ENCODE peak calls at places on chromosomes 2 and 18, in nine cellular contexts. X is B cell, O is lower lobe of right lung, D is neural crest cell, W is GM12865, L is fibroblast of pulmonary artery, U is left ventricle myocardium inferior, I is AG10803, G is GM10248. C is an unnamed sample.

GRCh38 chr2:219460424-219460926 is 25.8 kb downstream of the SPEG start:
- DNase-seq in X (no peak), O (no peak), D (peak), W (no peak), L (peak), U (peak), I (peak), G (no peak), C (no peak)

GRCh38 chr2:1132328-1132964 is 181.8 kb downstream of the SNTG2 start:
- DNase-seq in X (no peak), O (no peak), D (no peak), W (no peak), L (no peak), U (no peak), I (no peak), G (no peak), C (no peak)

GRCh38 chr2:178072383-178073301 is at the start of gene PDE11A:
- DNase-seq in X (no peak), O (peak), D (peak), W (peak), L (peak), U (peak), I (peak), G (peak), C (peak)

GRCh38 chr2:505931-506330 is 171.3 kb downstream of the TMEM18 start:
- DNase-seq in X (no peak), O (no peak), D (no peak), W (no peak), L (no peak), U (no peak), I (no peak), G (no peak), C (no peak)

GRCh38 chr2:194333091-194333490 is 1323.9 kb upstream of the SLC39A10 start:
- DNase-seq in X (no peak), O (no peak), D (no peak), W (no peak), L (no peak), U (no peak), I (no peak), G (no peak), C (no peak)

GRCh38 chr2:1613078-1613445 is 131.3 kb downstream of the PXDN start:
- DNase-seq in X (no peak), O (no peak), D (no peak), W (no peak), L (no peak), U (no peak), I (no peak), G (no peak), C (no peak)

GRCh38 chr2:188665196-188665595 is 309.0 kb upstream of the COL3A1 start:
- DNase-seq in X (no peak), O (no peak), D (no peak), W (no peak), L (peak), U (no peak), I (peak), G (no peak), C (no peak)

GRCh38 chr2:58051445-58051844 is 4.8 kb downstream of the VRK2 start:
- DNase-seq in X (no peak), O (no peak), D (no peak), W (no peak), L (no peak), U (no peak), I (no peak), G (no peak), C (no peak)

GRCh38 chr2:65877331-65877791 is 445.0 kb upstream of the SPRED2 start:
- DNase-seq in X (no peak), O (no peak), D (no peak), W (no peak), L (no peak), U (no peak), I (peak), G (no peak), C (no peak)

GRCh38 chr2:162582357-162582798 is 238.4 kb downstream of the GCA start:
- DNase-seq in X (no peak), O (no peak), D (no peak), W (no peak), L (no peak), U (no peak), I (no peak), G (no peak), C (no peak)

GRCh38 chr18:74084184-74084583 is 63.5 kb downstream of the FBXO15 start:
- DNase-seq in X (no peak), O (no peak), D (no peak), W (no peak), L (no peak), U (no peak), I (no peak), G (no peak), C (no peak)

GRCh38 chr18:74081966-74082365 is 65.7 kb downstream of the FBXO15 start:
- DNase-seq in X (no peak), O (no peak), D (no peak), W (no peak), L (no peak), U (no peak), I (no peak), G (no peak), C (no peak)

GRCh38 chr18:74083071-74083954 is 64.3 kb downstream of the FBXO15 start:
- DNase-seq in X (no peak), O (no peak), D (no peak), W (no peak), L (no peak), U (no peak), I (peak), G (no peak), C (no peak)

GRCh38 chr18:74078257-74078656 is 69.4 kb downstream of the FBXO15 start:
- DNase-seq in X (no peak), O (no peak), D (no peak), W (no peak), L (no peak), U (no peak), I (no peak), G (no peak), C (no peak)

GRCh38 chr18:74082476-74083070 is 65.1 kb downstream of the FBXO15 start:
- DNase-seq in X (peak), O (no peak), D (peak), W (peak), L (peak), U (peak), I (peak), G (peak), C (no peak)
- TF ChIP-seq CTCF in X (peak), O (peak), D (peak), W (peak), L (peak), U (peak), I (peak), G (peak), C (no peak)

DNA sequence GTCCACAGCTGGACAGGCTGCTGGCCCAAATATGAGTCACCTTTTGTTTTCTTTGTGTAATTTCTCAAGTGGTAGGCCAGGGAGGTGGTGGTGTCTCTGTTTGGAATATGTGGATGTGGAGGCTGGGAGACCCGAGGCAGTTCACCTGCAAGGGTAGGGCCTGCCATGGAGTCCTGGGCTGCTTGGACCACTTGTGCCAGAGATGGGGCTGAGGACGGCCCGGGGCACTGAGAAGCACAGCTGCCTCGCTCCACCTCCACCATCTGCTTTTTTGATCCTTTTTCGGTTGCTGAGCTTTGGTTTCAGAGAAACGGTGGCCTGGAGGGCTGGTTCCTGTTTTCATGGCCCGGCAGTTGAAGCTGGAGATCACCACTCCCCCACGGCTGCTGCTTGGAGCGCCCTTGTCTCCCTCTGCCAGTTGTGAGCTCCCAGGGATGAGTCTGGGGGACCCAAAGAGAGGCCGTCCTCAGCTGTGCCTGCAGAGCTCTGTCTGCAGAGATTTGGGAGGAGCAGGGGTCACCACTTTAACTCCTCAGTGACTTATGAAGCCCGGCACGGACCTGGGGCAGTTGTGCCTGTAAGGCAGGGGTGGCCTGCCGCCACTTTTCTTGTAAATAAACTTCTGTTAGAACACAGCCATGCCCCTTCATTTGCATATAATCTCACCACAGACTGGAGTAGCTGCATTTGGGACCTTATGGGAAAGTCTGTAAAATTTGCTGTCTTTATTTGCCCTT is 67.6 kb upstream of the MCFD2 start:
- DNase-seq in X (peak), O (peak), D (no peak), W (peak), L (peak), U (peak), I (peak), G (peak), C (no peak)
- TF ChIP-seq CTCF in X (no peak), O (no peak), D (no peak), W (no peak), L (no peak), U (no peak), I (no peak), G (no peak), C (no peak)

DNA sequence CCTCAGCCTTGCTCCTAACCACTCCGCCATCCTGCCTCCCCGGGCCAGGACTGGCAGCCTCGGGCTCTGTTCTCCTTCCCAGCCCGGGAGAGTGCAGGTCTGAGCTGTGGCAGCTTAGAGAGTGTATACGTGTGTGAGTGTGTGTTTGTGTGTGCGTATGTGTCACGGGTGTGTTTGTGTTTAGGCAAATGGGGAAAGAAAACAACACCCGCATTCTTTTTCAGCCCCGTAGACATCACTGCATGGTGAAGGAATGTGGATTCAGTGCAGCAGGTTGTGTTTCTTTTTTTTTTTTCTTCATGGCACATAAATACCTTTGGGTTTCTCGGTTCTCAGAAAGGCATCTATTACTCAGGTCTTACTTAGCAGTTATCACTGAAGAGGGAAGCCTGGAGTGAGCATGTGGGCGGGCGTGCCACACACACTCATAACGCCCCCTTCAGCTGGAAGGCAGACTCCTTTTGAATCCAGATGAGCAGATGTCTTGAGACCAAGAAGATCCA is 44.2 kb downstream of the GLI2 start:
- DNase-seq in X (no peak), O (no peak), D (no peak), W (no peak), L (peak), U (no peak), I (peak), G (no peak), C (no peak)
- TF ChIP-seq CTCF in X (no peak), O (no peak), D (no peak), W (no peak), L (peak), U (no peak), I (peak), G (no peak), C (no peak)

GRCh38 chr2:145431181-145431951 is 911.4 kb upstream of the ZEB2 start:
- DNase-seq in X (no peak), O (no peak), D (no peak), W (no peak), L (peak), U (no peak), I (no peak), G (no peak), C (no peak)
- TF ChIP-seq CTCF in X (no peak), O (no peak), D (peak), W (no peak), L (no peak), U (no peak), I (no peak), G (no peak), C (no peak)